ENCODE peak calls at places on chromosomes 6 and 20, in four cellular contexts. I, V, B and U are unnamed samples.
A peak's percentile ranks its signal among the peaks of the same experiment; 100 is the strongest.

GRCh38 chr6:150640556-150641206 is 41.0 kb downstream of the PLEKHG1 start:
- DNase-seq in B (no peak), I (peak; percentile 11), V (no peak), U (no peak)

GRCh38 chr6:41466437-41466990 is 79.7 kb upstream of the FOXP4 start:
- DNase-seq in I (no peak), V (no peak), B (no peak), U (no peak)

GRCh38 chr6:143545976-143546547 is 34.5 kb upstream of the FUCA2 start:
- DNase-seq in V (peak; percentile 68), B (no peak), I (peak; percentile 67), U (no peak)

GRCh38 chr20:60453847-60454246 is 495.6 kb downstream of the CDH26 start:
- DNase-seq in B (no peak), V (no peak), I (peak; percentile 6), U (no peak)

GRCh38 chr20:41927189-41927588 is 309.0 kb upstream of the CHD6 start:
- DNase-seq in I (no peak), V (no peak), B (no peak), U (no peak)

GRCh38 chr6:26272171-26272631 is 92.8 kb upstream of the BTN3A2 start:
- DNase-seq in B (no peak), I (no peak), V (no peak), U (no peak)

GRCh38 chr6:13500264-13500663 is 12.9 kb upstream of the GFOD1 start:
- DNase-seq in V (no peak), B (no peak), I (no peak), U (no peak)

GRCh38 chr6:160679402-160679769 is 15.3 kb upstream of the LPA start:
- DNase-seq in I (peak; percentile 31), V (no peak), B (no peak), U (no peak)

GRCh38 chr20:22063753-22064152 is 358.3 kb downstream of the PAX1 start:
- DNase-seq in V (no peak), B (no peak), I (no peak), U (no peak)

GRCh38 chr6:21426841-21427490 is 166.6 kb upstream of the SOX4 start:
- DNase-seq in B (no peak), I (no peak), V (no peak), U (no peak)

GRCh38 chr20:24764825-24765224 is 184.2 kb upstream of the CST7 start:
- DNase-seq in I (no peak), V (no peak), B (no peak), U (no peak)

GRCh38 chr20:50580016-50580747 is 70.0 kb downstream of the PTPN1 start:
- DNase-seq in B (no peak), V (peak; percentile 70), I (peak; percentile 79), U (peak; percentile 65)

GRCh38 chr6:84263557-84263956 is 36.1 kb upstream of the CEP162 start:
- DNase-seq in B (no peak), I (no peak), V (peak; percentile 63), U (peak; percentile 13)

GRCh38 chr20:34579191-34579661 is 20.7 kb downstream of the MAP1LC3A start:
- DNase-seq in I (peak; percentile 17), B (no peak), V (peak; percentile 45), U (peak; percentile 69)

GRCh38 chr6:15148356-15149058 is 97.4 kb upstream of the JARID2 start:
- DNase-seq in V (peak; percentile 74), B (no peak), I (no peak), U (peak; percentile 9)

GRCh38 chr20:22106308-22106938 is 401.0 kb downstream of the PAX1 start:
- DNase-seq in V (peak; percentile 61), I (peak; percentile 1), B (no peak), U (peak; percentile 10)

GRCh38 chr6:4973972-4974885 is 29.6 kb downstream of the RPP40 start:
- DNase-seq in B (no peak), I (peak; percentile 29), V (no peak), U (no peak)

GRCh38 chr6:167769408-167770190 is 57.1 kb upstream of the AFDN start:
- DNase-seq in I (no peak), V (no peak), B (no peak), U (no peak)

GRCh38 chr6:170533792-170534191 is 19.3 kb downstream of the PSMB1 start:
- DNase-seq in B (no peak), I (no peak), V (no peak), U (no peak)

GRCh38 chr20:21175433-21175832 is 49.6 kb downstream of the KIZ start:
- DNase-seq in I (no peak), V (peak; percentile 18), B (no peak), U (no peak)

GRCh38 chr20:17500826-17501225 is 30.4 kb downstream of the BFSP1 start:
- DNase-seq in I (peak; percentile 14), V (no peak), B (no peak), U (no peak)

GRCh38 chr6:134373282-134373922 is 55.5 kb upstream of the SGK1 start:
- DNase-seq in B (peak; percentile 85), I (peak; percentile 78), V (no peak), U (peak; percentile 15)

GRCh38 chr6:148874698-148875293 is 128.0 kb downstream of the UST start:
- DNase-seq in I (peak; percentile 5), V (no peak), B (no peak), U (no peak)

GRCh38 chr6:55985309-55985708 is 109.9 kb upstream of the BMP5 start:
- DNase-seq in V (no peak), B (no peak), I (no peak), U (no peak)

GRCh38 chr6:55977959-55978358 is 102.6 kb upstream of the BMP5 start:
- DNase-seq in B (no peak), I (no peak), V (no peak), U (no peak)

GRCh38 chr6:55983861-55984260 is 108.5 kb upstream of the BMP5 start:
- DNase-seq in B (no peak), I (no peak), V (no peak), U (no peak)

GRCh38 chr6:55980627-55981211 is 105.3 kb upstream of the BMP5 start:
- DNase-seq in B (no peak), V (peak; percentile 42), I (no peak), U (peak; percentile 4)
- TF ChIP-seq CHD4 in B (no peak), V (no peak), I (no peak), U (no peak)

GRCh38 chr6:35077006-35077712 is 64.0 kb downstream of the TCP11 start:
- DNase-seq in B (no peak), V (no peak), I (no peak), U (no peak)
- TF ChIP-seq CEBPB in B (no peak), V (no peak), I (no peak), U (no peak)

GRCh38 chr20:64261138-64261537 is 5.6 kb downstream of the PCMTD2 start:
- DNase-seq in I (no peak), B (no peak), V (no peak), U (no peak)
- TF ChIP-seq CHD4 in I (no peak), B (no peak), V (no peak), U (no peak)

GRCh38 chr6:31822038-31822821 is 5.3 kb upstream of the HSPA1B start:
- DNase-seq in B (no peak), V (peak; percentile 67), I (peak; percentile 100), U (peak; percentile 87)
- TF ChIP-seq CEBPB in B (no peak), V (peak; percentile 36), I (peak; percentile 43), U (no peak)

DNA sequence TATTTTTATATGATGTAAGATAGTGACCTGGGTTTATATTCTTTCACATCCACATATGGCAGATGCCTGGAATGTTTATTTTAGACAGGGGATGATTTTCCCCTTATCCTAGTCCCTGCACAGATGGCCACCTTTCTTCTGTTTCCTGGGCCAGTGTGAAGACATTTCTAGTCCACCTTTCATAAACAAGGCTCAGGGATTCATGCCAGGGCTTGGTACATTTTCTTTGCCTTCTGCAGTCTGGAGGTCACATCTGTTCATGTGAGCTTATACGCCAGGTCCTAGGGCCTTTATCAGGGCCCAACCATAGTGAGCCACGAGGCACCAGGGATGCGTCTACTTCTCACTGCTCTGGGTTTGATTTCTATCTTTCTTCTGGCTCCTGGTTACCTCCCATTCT is 38.0 kb upstream of the ERVFRD-1 start:
- DNase-seq in B (no peak), V (no peak), I (no peak), U (no peak)
- TF ChIP-seq CHD4 in B (no peak), V (no peak), I (no peak), U (no peak)

DNA sequence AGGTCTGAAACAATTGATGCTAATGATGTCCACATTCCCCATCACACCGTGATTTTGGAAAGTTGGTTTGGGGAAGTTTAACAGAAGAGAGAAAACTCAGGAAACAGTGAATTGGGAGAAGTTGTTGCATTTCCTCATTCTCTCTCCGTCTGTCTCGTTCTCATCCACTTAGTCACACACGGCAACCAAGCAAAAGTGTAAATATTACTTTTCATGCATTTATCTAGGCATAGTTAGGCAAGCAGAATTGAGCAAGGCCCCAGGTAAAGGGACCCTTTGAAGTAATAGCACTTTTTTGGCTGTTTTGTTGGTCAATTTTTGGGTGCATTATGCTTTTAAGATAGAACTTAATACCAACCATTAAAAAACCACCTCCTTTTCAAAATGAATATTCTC is 137.0 kb upstream of the SULF2 start:
- DNase-seq in V (peak; percentile 68), I (no peak), B (no peak), U (no peak)
- TF ChIP-seq CEBPB in V (peak; percentile 85), I (no peak), B (no peak), U (peak; percentile 20)